ENCODE peak calls at places on chromosomes 13 and 19, in eight cellular contexts. Z is NCI-H2107; K is cardiac muscle cell; H is tibial artery; J is G401; E is NCI-H2081; P is activated naive CD4-positive, alpha-beta T cell treated with anti-CD3 and anti-CD28 coated beads for 36 hours; I is activated CD4-positive, alpha-beta T cell treated with anti-CD3 and anti-CD28 coated beads, Interleukin-2, amount 50 U/mL, for 1 hour. O is an unnamed sample.

GRCh38 chr13:23020246-23020843 is 160.4 kb upstream of the SGCG start:
- DNase-seq in Z (no peak), K (peak), H (peak), J (peak), E (peak), P (peak), I (peak), O (peak)

GRCh38 chr19:57708641-57709354 is at the start of gene ZNF154:
- DNase-seq in Z (no peak), K (peak), H (no peak), J (peak), E (no peak), P (peak), I (peak), O (no peak)

GRCh38 chr13:113968463-113969310 is 5.2 kb downstream of the C13orf46 start:
- DNase-seq in Z (no peak), K (no peak), H (no peak), J (no peak), E (no peak), P (no peak), I (no peak), O (no peak)

GRCh38 chr13:110874508-110874960 is 40.3 kb downstream of the ANKRD10 start:
- DNase-seq in Z (peak), K (peak), H (peak), J (no peak), E (peak), P (peak), I (peak), O (no peak)

GRCh38 chr13:113186061-113186900 is 22.2 kb downstream of the PCID2 start:
- DNase-seq in Z (no peak), K (no peak), H (no peak), J (no peak), E (peak), P (peak), I (no peak), O (no peak)

GRCh38 chr19:19661675-19662251 is 1.7 kb downstream of the ATP13A1 start:
- DNase-seq in Z (no peak), K (no peak), H (no peak), J (no peak), E (no peak), P (peak), I (peak), O (no peak)

GRCh38 chr13:100827489-100828000 is 152.9 kb upstream of the TMTC4 start:
- DNase-seq in Z (no peak), K (no peak), H (no peak), J (no peak), E (no peak), P (no peak), I (no peak), O (no peak)

GRCh38 chr13:42305503-42305902 is 33.6 kb downstream of the AKAP11 start:
- DNase-seq in Z (no peak), K (no peak), H (no peak), J (no peak), E (no peak), P (no peak), I (no peak), O (no peak)

GRCh38 chr19:48969276-48970138 is 4.4 kb downstream of the FTL start:
- DNase-seq in Z (no peak), K (no peak), H (no peak), J (peak), E (no peak), P (no peak), I (no peak), O (no peak)

GRCh38 chr19:34824686-34825085 is 51.7 kb upstream of the ZNF599 start:
- DNase-seq in Z (no peak), K (no peak), H (no peak), J (no peak), E (no peak), P (no peak), I (no peak), O (no peak)

GRCh38 chr19:2656533-2656932 is 46.0 kb downstream of the GNG7 start:
- DNase-seq in Z (no peak), K (no peak), H (no peak), J (no peak), E (no peak), P (no peak), I (no peak), O (no peak)